ENCODE peak calls at places on chromosome 12, in seven cellular contexts. C, Q, S, P, G, Z and L are unnamed samples.

GRCh38 chr12:116731801-116732200 is 6.1 kb downstream of the SPRING1 start:
- DNase-seq in S (no peak), G (no peak), P (no peak), C (no peak), Z (no peak), Q (no peak), L (no peak)

GRCh38 chr12:107632246-107632645 is 53.4 kb upstream of the PWP1 start:
- DNase-seq in Q (no peak), C (no peak), Z (no peak), G (no peak), S (no peak), P (no peak), L (no peak)

GRCh38 chr12:124458992-124459851 is 108.2 kb downstream of the NCOR2 start:
- DNase-seq in Z (no peak), Q (no peak), G (no peak), P (no peak), S (no peak), C (no peak), L (no peak)

GRCh38 chr12:29883558-29883957 is 99.8 kb upstream of the TMTC1 start:
- DNase-seq in S (no peak), G (no peak), P (no peak), Z (no peak), C (no peak), Q (no peak), L (no peak)

GRCh38 chr12:29516431-29516875 is 19.0 kb upstream of the OVCH1 start:
- DNase-seq in S (no peak), G (no peak), C (no peak), Q (no peak), Z (no peak), P (no peak), L (no peak)

GRCh38 chr12:111192657-111193056 is 176.2 kb downstream of the PHETA1 start:
- DNase-seq in Z (no peak), S (no peak), P (no peak), C (no peak), Q (no peak), G (no peak), L (no peak)

GRCh38 chr12:89129471-89129870 is 222.8 kb downstream of the DUSP6 start:
- DNase-seq in Z (no peak), Q (no peak), C (no peak), S (no peak), G (no peak), P (no peak), L (no peak)

GRCh38 chr12:108302471-108303311 is 36.4 kb downstream of the CMKLR1 start:
- DNase-seq in Q (no peak), G (peak; percentile 48), C (no peak), S (peak; percentile 44), Z (peak; percentile 55), P (peak; percentile 88), L (peak; percentile 96)

GRCh38 chr12:26271889-26272492 is 76.6 kb downstream of the SSPN start:
- DNase-seq in P (peak; percentile 82), Z (peak; percentile 66), Q (no peak), C (no peak), G (no peak), S (peak; percentile 65), L (peak; percentile 89)

GRCh38 chr12:71536939-71537622 is 97.5 kb downstream of the LGR5 start:
- DNase-seq in Q (no peak), Z (no peak), P (no peak), C (no peak), G (no peak), S (no peak), L (no peak)

GRCh38 chr12:48004039-48004940 is at the start of gene COL2A1:
- DNase-seq in S (no peak), Q (no peak), C (peak; percentile 19), G (peak; percentile 31), Z (peak; percentile 66), P (no peak), L (peak; percentile 36)

GRCh38 chr12:124278389-124279101 is 16.3 kb upstream of the RFLNA start:
- DNase-seq in Z (no peak), P (no peak), G (no peak), C (no peak), S (no peak), Q (no peak), L (no peak)

GRCh38 chr12:121264951-121265350 is 31.6 kb downstream of the CAMKK2 start:
- DNase-seq in S (no peak), G (no peak), Q (no peak), Z (no peak), C (no peak), P (no peak), L (no peak)

GRCh38 chr12:93297536-93297935 is 80.2 kb upstream of the NUDT4 start:
- DNase-seq in Q (no peak), S (no peak), C (no peak), P (no peak), G (no peak), Z (no peak), L (no peak)

GRCh38 chr12:6036509-6036908 is 88.0 kb downstream of the VWF start:
- DNase-seq in P (no peak), Z (no peak), C (no peak), Q (no peak), G (no peak), S (no peak), L (no peak)

GRCh38 chr12:42426733-42427132 is 100.8 kb downstream of the PPHLN1 start:
- DNase-seq in C (no peak), P (no peak), S (no peak), G (peak; percentile 31), Z (peak; percentile 10), Q (no peak), L (peak; percentile 59)

GRCh38 chr12:93145086-93145485 is 216.0 kb upstream of the EEA1 start:
- DNase-seq in S (no peak), P (no peak), C (no peak), Q (no peak), G (peak; percentile 32), Z (no peak), L (no peak)

GRCh38 chr12:96906849-96907664 is at the start of gene NEDD1:
- DNase-seq in P (peak; percentile 89), Q (peak; percentile 76), S (no peak), C (peak; percentile 86), G (peak; percentile 89), Z (peak; percentile 86), L (peak; percentile 89)

GRCh38 chr12:45518516-45519235 is 210.8 kb upstream of the ARID2 start:
- DNase-seq in C (no peak), G (no peak), Q (peak; percentile 71), Z (no peak), P (no peak), S (no peak), L (no peak)

GRCh38 chr12:77204055-77204454 is 138.7 kb upstream of the E2F7 start:
- DNase-seq in Z (no peak), S (no peak), P (no peak), G (peak; percentile 28), C (no peak), Q (no peak), L (no peak)

GRCh38 chr12:131066886-131067490 is 113.3 kb downstream of the ADGRD1 start:
- DNase-seq in Q (no peak), Z (no peak), G (no peak), S (no peak), P (peak; percentile 17), C (no peak), L (peak; percentile 43)

GRCh38 chr12:53676715-53677611 is 1.1 kb upstream of the ATP5MC2 start:
- DNase-seq in G (peak; percentile 91), S (no peak), Z (peak; percentile 50), P (peak; percentile 52), C (peak; percentile 66), Q (no peak), L (peak; percentile 42)

GRCh38 chr12:46402861-46403731 is 30.5 kb upstream of the SLC38A2 start:
- DNase-seq in C (no peak), P (no peak), S (no peak), Q (no peak), G (no peak), Z (no peak), L (no peak)

GRCh38 chr12:1131811-1132224 is 140.8 kb downstream of the ERC1 start:
- DNase-seq in S (peak; percentile 69), P (no peak), G (no peak), Q (no peak), Z (no peak), C (no peak), L (no peak)

GRCh38 chr12:3398196-3398789 is 92.7 kb upstream of the PRMT8 start:
- DNase-seq in P (no peak), C (no peak), G (no peak), Z (no peak), Q (no peak), S (no peak), L (no peak)

GRCh38 chr12:110102255-110102654 is 21.9 kb upstream of the IFT81 start:
- DNase-seq in C (peak; percentile 43), Z (peak; percentile 34), Q (no peak), G (peak; percentile 95), S (peak; percentile 19), P (no peak), L (peak; percentile 27)

GRCh38 chr12:43336962-43337555 is 214.9 kb downstream of the ADAMTS20 start:
- DNase-seq in C (peak; percentile 5), S (peak; percentile 29), P (no peak), G (peak; percentile 30), Q (no peak), Z (no peak), L (no peak)

GRCh38 chr12:65826513-65827171 is 2.4 kb downstream of the HMGA2 start:
- DNase-seq in C (no peak), S (peak; percentile 72), Z (no peak), G (peak; percentile 45), Q (no peak), P (no peak), L (no peak)

GRCh38 chr12:14264777-14265176 is 100.7 kb upstream of the ATF7IP start:
- DNase-seq in Z (no peak), C (no peak), P (no peak), S (no peak), G (no peak), Q (no peak), L (no peak)